ENCODE peak calls at places on chromosomes 16 and 17, in four cellular contexts. S is upper lobe of right lung, H is Peyer's patch, V is psoas muscle. Q is an unnamed sample. For H3K4me1, the result is how much of the 10 kb centered on the place peaks cover.

GRCh38 chr17:39612935-39613465 is 5.3 kb upstream of the NEUROD2 start:
- DNase-seq in H (no peak), V (no peak), S (no peak), Q (no peak)

GRCh38 chr16:2598133-2598641 is 60.4 kb downstream of the PDPK1 start:
- DNase-seq in V (peak), S (peak), H (no peak), Q (no peak)

GRCh38 chr17:67557921-67558320 is 159.8 kb upstream of the NOL11 start:
- DNase-seq in S (no peak), V (no peak), H (no peak), Q (no peak)

GRCh38 chr17:31296156-31296555 is 883 bp downstream of the OMG start:
- DNase-seq in S (no peak), V (no peak), H (no peak), Q (no peak)

GRCh38 chr17:37299257-37299985 is 76.4 kb upstream of the C17orf78 start:
- DNase-seq in H (no peak), V (no peak), S (no peak), Q (no peak)

GRCh38 chr16:57277586-57277985 is 6.9 kb downstream of the PLLP start:
- DNase-seq in H (peak), S (no peak), V (no peak), Q (peak)

GRCh38 chr17:39979865-39980401 is 674 bp upstream of the PSMD3 start:
- DNase-seq in V (no peak), H (no peak), S (no peak), Q (no peak)

GRCh38 chr17:71985111-71986039 is 135.4 kb upstream of the SOX9 start:
- DNase-seq in H (no peak), S (no peak), V (no peak), Q (no peak)

GRCh38 chr16:48317614-48318013 is 67.6 kb downstream of the SIAH1 start:
- DNase-seq in S (no peak), H (no peak), V (no peak), Q (no peak)

GRCh38 chr17:47730681-47731080 is 2.4 kb upstream of the TBX21 start:
- DNase-seq in S (peak), H (no peak), V (no peak), Q (no peak)

GRCh38 chr16:2786061-2786825 is 1.1 kb downstream of the PRSS33 start:
- DNase-seq in H (peak), S (peak), V (no peak), Q (no peak)

GRCh38 chr17:39365252-39365651 is 36.2 kb downstream of the FBXL20 start:
- DNase-seq in H (no peak), S (no peak), V (no peak), Q (no peak)

GRCh38 chr17:63647065-63647725 is 25.0 kb downstream of the MAP3K3 start:
- DNase-seq in S (no peak), H (no peak), V (no peak), Q (no peak)

GRCh38 chr17:40848583-40849235 is 18.3 kb downstream of the KRT12 start:
- DNase-seq in H (no peak), V (no peak), S (no peak), Q (no peak)

GRCh38 chr17:76848670-76849069 is 19.5 kb upstream of the MGAT5B start:
- DNase-seq in S (no peak), V (no peak), H (no peak), Q (no peak)

GRCh38 chr17:32806646-32807045 is 70.3 kb downstream of the MYO1D start:
- DNase-seq in V (no peak), S (no peak), H (no peak), Q (no peak)

GRCh38 chr16:19210968-19211367 is 42.9 kb downstream of the SYT17 start:
- DNase-seq in V (no peak), H (no peak), S (no peak), Q (no peak)

GRCh38 chr17:68792042-68792685 is 163.0 kb downstream of the ABCA8 start:
- DNase-seq in V (no peak), H (no peak), S (no peak), Q (no peak)

GRCh38 chr16:24906199-24906808 is 60.5 kb downstream of the SLC5A11 start:
- DNase-seq in S (no peak), H (no peak), V (no peak), Q (no peak)

GRCh38 chr16:89197633-89198416 is 2.5 kb downstream of the SLC22A31 start:
- DNase-seq in S (no peak), H (peak), V (peak), Q (no peak)

GRCh38 chr16:57276596-57276995 is 7.9 kb downstream of the PLLP start:
- DNase-seq in S (no peak), V (no peak), H (no peak), Q (no peak)

GRCh38 chr16:66714659-66715307 is 18.2 kb upstream of the CMTM4 start:
- DNase-seq in S (no peak), V (no peak), H (no peak), Q (no peak)

GRCh38 chr16:4347765-4348509 is 3.2 kb downstream of the PAM16 start:
- DNase-seq in V (no peak), H (no peak), S (peak), Q (no peak)
- H3K4me1 ChIP-seq in V (under half), H (under half), S (half or more), Q (under half)

DNA sequence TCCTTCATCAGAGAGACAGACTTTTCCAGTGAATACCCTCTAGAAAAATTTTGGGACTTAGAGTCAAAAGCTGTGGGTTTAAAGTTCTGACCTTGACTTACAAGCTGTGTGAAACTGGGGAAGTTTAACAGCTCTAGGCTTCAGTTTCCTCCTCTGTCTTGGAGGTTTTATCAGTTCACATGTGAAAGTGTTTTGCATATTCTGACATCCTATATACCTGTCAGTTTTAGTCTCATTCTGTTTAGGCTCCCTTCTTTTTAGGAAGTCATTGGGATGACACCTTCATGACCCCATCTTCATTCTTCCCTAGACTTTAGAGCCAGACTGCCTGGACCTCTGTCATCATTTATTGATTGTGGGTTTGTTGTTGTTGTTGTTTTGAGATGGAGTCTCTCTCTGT is 44.4 kb downstream of the YPEL2 start:
- DNase-seq in S (no peak), V (no peak), H (no peak), Q (no peak)
- H3K4me1 ChIP-seq in S (half or more), V (half or more), H (under half), Q (half or more)

DNA sequence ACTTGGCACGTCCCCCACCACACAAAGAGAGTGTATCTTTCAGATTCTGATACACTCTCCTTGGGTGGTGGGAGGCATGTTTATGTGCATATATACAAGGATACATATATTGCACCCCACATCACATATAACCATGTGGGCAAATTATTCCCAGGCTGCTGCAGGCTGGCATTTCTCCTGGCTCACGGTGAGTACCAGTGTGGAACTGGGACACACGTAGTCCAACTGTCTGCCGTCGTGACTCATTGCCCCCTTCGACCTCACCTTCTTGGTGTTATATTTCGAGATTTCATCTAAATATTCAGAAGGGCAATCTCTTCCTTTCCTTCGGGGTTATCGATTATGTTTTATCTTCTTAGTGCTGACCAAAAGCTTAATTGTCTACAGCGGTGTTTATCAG is 24.4 kb downstream of the ARHGAP44 start:
- DNase-seq in V (no peak), S (no peak), H (no peak), Q (no peak)
- H3K4me1 ChIP-seq in V (under half), S (under half), H (under half), Q (under half)

GRCh38 chr17:42342242-42343008 is 45.8 kb downstream of the STAT3 start:
- DNase-seq in V (no peak), H (no peak), S (no peak), Q (no peak)

GRCh38 chr17:42341568-42341967 is 46.7 kb downstream of the STAT3 start:
- DNase-seq in S (no peak), V (no peak), H (no peak), Q (no peak)

GRCh38 chr17:42339221-42339620 is 49.0 kb downstream of the STAT3 start:
- DNase-seq in H (no peak), S (no peak), V (no peak), Q (no peak)

GRCh38 chr17:42337442-42337841 is 49.1 kb downstream of the STAT5A start:
- DNase-seq in S (no peak), H (no peak), V (no peak), Q (peak)

GRCh38 chr17:42340691-42341127 is 47.5 kb downstream of the STAT3 start:
- DNase-seq in H (no peak), S (no peak), V (no peak), Q (no peak)
- H3K4me1 ChIP-seq in H (under half), S (under half), V (under half), Q (half or more)

DNA sequence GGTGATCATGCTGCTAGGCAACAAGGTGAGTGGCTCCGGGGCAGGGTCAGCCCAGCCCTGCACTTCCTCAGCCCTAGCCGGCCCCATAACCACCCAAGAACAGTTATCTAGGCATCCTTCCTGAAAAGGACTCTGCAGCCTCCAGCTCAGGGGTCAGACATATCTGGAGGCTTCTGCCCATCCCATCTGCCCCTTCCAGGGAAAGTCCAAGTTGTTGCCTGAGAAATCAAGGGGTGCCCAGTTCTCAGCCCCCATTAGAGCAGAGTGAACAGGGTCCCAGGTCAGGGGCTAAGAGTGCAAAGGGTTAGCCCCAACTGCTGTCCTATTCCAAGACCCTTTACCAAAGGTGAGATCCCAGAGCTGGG is 4.1 kb upstream of the NHERF1 start:
- DNase-seq in H (peak), V (no peak), S (no peak), Q (no peak)
- H3K4me1 ChIP-seq in H (under half), V (under half), S (under half), Q (half or more)

DNA sequence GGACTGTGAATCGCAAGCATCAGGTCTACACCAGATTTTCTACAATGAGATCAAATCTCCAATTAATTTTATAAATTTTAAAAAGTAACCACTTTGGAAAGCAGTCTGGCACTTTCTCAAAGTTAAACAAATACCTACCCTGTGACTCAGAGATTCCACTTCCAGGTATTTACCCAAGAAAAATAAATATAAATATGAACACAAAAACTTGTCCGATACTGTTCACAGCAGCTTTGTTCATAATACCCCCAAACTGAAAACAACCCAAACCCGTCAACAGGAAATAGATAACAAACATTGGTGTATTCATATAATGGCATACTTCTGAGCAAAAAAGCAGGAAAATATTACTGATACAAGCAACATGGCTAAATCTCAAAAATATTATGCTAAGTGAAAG is 12.1 kb downstream of the ZDHHC7 start:
- DNase-seq in S (no peak), H (no peak), V (no peak), Q (no peak)
- H3K4me1 ChIP-seq in S (half or more), H (under half), V (under half), Q (under half)

GRCh38 chr16:74456290-74456625 is 35.0 kb upstream of the CLEC18B start:
- DNase-seq in H (no peak), V (no peak), S (no peak), Q (no peak)

GRCh38 chr16:74461826-74462225 is 40.5 kb upstream of the CLEC18B start:
- DNase-seq in V (no peak), S (no peak), H (no peak), Q (no peak)

GRCh38 chr16:74462361-74462760 is 41.1 kb upstream of the CLEC18B start:
- DNase-seq in H (no peak), V (no peak), S (no peak), Q (no peak)

GRCh38 chr16:74463888-74464287 is 42.6 kb upstream of the CLEC18B start:
- DNase-seq in V (no peak), H (no peak), S (no peak), Q (no peak)

GRCh38 chr16:74460542-74460941 is 39.3 kb upstream of the CLEC18B start:
- DNase-seq in V (no peak), H (no peak), S (no peak), Q (no peak)
- H3K4me1 ChIP-seq in V (under half), H (under half), S (under half), Q (under half)

GRCh38 chr17:78174332-78174869 is 6.0 kb downstream of the SYNGR2 start:
- DNase-seq in V (peak), H (peak), S (peak), Q (no peak)
- H3K4me1 ChIP-seq in V (half or more), H (half or more), S (half or more), Q (half or more)